ENCODE peak calls at places on chromosome 4, in seven cellular contexts. One of them, this sample, is unnamed.

GRCh38 chr4:182916483-182917181 is 554 bp downstream of the DCTD start:
- DNase-seq in T follicular helper cell: no peak
- DNase-seq in vagina: no peak
- DNase-seq in type B pancreatic cell: no peak
- DNase-seq in Daoy: peak; percentile 63
- DNase-seq in neuronal stem cell: peak; percentile 27
- DNase-seq in AG09319: no peak
- DNase-seq in this sample: no peak

GRCh38 chr4:122764808-122765189 is 32.3 kb downstream of the BBS12 start:
- DNase-seq in neuronal stem cell: no peak
- DNase-seq in Daoy: peak; percentile 11
- DNase-seq in vagina: no peak
- DNase-seq in type B pancreatic cell: no peak
- DNase-seq in AG09319: peak; percentile 82
- DNase-seq in T follicular helper cell: no peak
- DNase-seq in this sample: no peak

GRCh38 chr4:94419956-94420355 is 31.8 kb upstream of the PDLIM5 start:
- DNase-seq in type B pancreatic cell: no peak
- DNase-seq in AG09319: no peak
- DNase-seq in vagina: no peak
- DNase-seq in T follicular helper cell: no peak
- DNase-seq in Daoy: peak; percentile 3
- DNase-seq in neuronal stem cell: no peak
- DNase-seq in this sample: no peak

GRCh38 chr4:56026596-56026995 is 77.9 kb downstream of the CEP135 start:
- DNase-seq in type B pancreatic cell: no peak
- DNase-seq in Daoy: peak; percentile 2
- DNase-seq in AG09319: no peak
- DNase-seq in T follicular helper cell: no peak
- DNase-seq in neuronal stem cell: no peak
- DNase-seq in vagina: no peak
- DNase-seq in this sample: no peak

GRCh38 chr4:145879598-145879997 is 59.0 kb downstream of the ZNF827 start:
- DNase-seq in type B pancreatic cell: no peak
- DNase-seq in Daoy: no peak
- DNase-seq in neuronal stem cell: no peak
- DNase-seq in AG09319: no peak
- DNase-seq in vagina: no peak
- DNase-seq in T follicular helper cell: no peak
- DNase-seq in this sample: no peak

GRCh38 chr4:71648923-71649322 is 135.0 kb downstream of the GC start:
- DNase-seq in type B pancreatic cell: no peak
- DNase-seq in AG09319: no peak
- DNase-seq in vagina: no peak
- DNase-seq in Daoy: no peak
- DNase-seq in neuronal stem cell: no peak
- DNase-seq in T follicular helper cell: no peak
- DNase-seq in this sample: no peak

GRCh38 chr4:94486372-94486801 is 34.6 kb downstream of the PDLIM5 start:
- DNase-seq in vagina: no peak
- DNase-seq in AG09319: no peak
- DNase-seq in Daoy: no peak
- DNase-seq in type B pancreatic cell: no peak
- DNase-seq in neuronal stem cell: no peak
- DNase-seq in T follicular helper cell: no peak
- DNase-seq in this sample: no peak

GRCh38 chr4:156676116-156676851 is 295.3 kb downstream of the PDGFC start:
- DNase-seq in T follicular helper cell: no peak
- DNase-seq in neuronal stem cell: no peak
- DNase-seq in vagina: no peak
- DNase-seq in Daoy: no peak
- DNase-seq in type B pancreatic cell: no peak
- DNase-seq in AG09319: no peak
- DNase-seq in this sample: no peak

GRCh38 chr4:118586357-118586790 is 98.8 kb upstream of the METTL14 start:
- DNase-seq in T follicular helper cell: no peak
- DNase-seq in neuronal stem cell: no peak
- DNase-seq in Daoy: no peak
- DNase-seq in vagina: no peak
- DNase-seq in AG09319: no peak
- DNase-seq in type B pancreatic cell: no peak
- DNase-seq in this sample: no peak

GRCh38 chr4:71406459-71406963 is 67.7 kb downstream of the SLC4A4 start:
- DNase-seq in vagina: no peak
- DNase-seq in type B pancreatic cell: no peak
- DNase-seq in AG09319: peak; percentile 3
- DNase-seq in Daoy: peak; percentile 3
- DNase-seq in T follicular helper cell: no peak
- DNase-seq in neuronal stem cell: no peak
- DNase-seq in this sample: no peak

GRCh38 chr4:168877779-168878491 is 132.1 kb downstream of the CBR4 start:
- DNase-seq in type B pancreatic cell: no peak
- DNase-seq in AG09319: no peak
- DNase-seq in neuronal stem cell: peak; percentile 29
- DNase-seq in vagina: no peak
- DNase-seq in T follicular helper cell: no peak
- DNase-seq in Daoy: no peak
- DNase-seq in this sample: no peak